ENCODE peak calls at places on chromosomes 5 and 9, in five cellular contexts. Q is H1, X is GM12878, D is K562, L is HepG2. M is an unnamed sample.

GRCh38 chr9:105957830-105958229 is 263.5 kb downstream of the TMEM38B start:
- DNase-seq in Q (peak), X (no peak), D (no peak), L (no peak), M (no peak)

GRCh38 chr5:122076023-122076422 is 2.0 kb downstream of the LOX start:
- DNase-seq in Q (no peak), X (no peak), D (no peak), L (peak), M (no peak)

GRCh38 chr5:164073013-164073535 is 567.7 kb downstream of the MAT2B start:
- DNase-seq in Q (no peak), X (no peak), D (no peak), L (no peak), M (no peak)

GRCh38 chr5:143063175-143063970 is 293.2 kb downstream of the ARHGAP26 start:
- DNase-seq in Q (no peak), X (no peak), D (no peak), L (no peak), M (no peak)

GRCh38 chr5:174312641-174313040 is 267.1 kb downstream of the NSG2 start:
- DNase-seq in Q (no peak), X (no peak), D (no peak), L (no peak), M (no peak)

GRCh38 chr5:76689321-76690026 is 26.5 kb upstream of the F2R start:
- DNase-seq in Q (no peak), X (no peak), D (no peak), L (no peak), M (no peak)

GRCh38 chr5:153222956-153223355 is 267.5 kb upstream of the GRIA1 start:
- DNase-seq in Q (no peak), X (no peak), D (no peak), L (no peak), M (no peak)

GRCh38 chr9:88017086-88017485 is 42.8 kb upstream of the CDK20 start:
- DNase-seq in Q (no peak), X (no peak), D (no peak), L (no peak), M (no peak)

GRCh38 chr9:129557192-129558036 is 63.5 kb downstream of the C9orf50 start:
- DNase-seq in Q (peak), X (no peak), D (no peak), L (peak), M (no peak)

GRCh38 chr5:33726422-33727165 is 165.2 kb downstream of the ADAMTS12 start:
- DNase-seq in Q (no peak), X (no peak), D (no peak), L (no peak), M (no peak)

GRCh38 chr5:136984772-136985455 is 514.2 kb downstream of the SPOCK1 start:
- DNase-seq in Q (no peak), X (no peak), D (no peak), L (no peak), M (no peak)

GRCh38 chr5:137488974-137489373 is 10.2 kb downstream of the SPOCK1 start:
- DNase-seq in Q (no peak), X (no peak), D (no peak), L (no peak), M (no peak)

GRCh38 chr9:100193078-100193477 is 94.0 kb downstream of the INVS start:
- DNase-seq in Q (no peak), X (no peak), D (no peak), L (no peak), M (no peak)

GRCh38 chr5:11139471-11139870 is 378.4 kb upstream of the DAP start:
- DNase-seq in Q (no peak), X (no peak), D (no peak), L (no peak), M (no peak)

GRCh38 chr5:146722361-146722779 is 156.2 kb downstream of the PPP2R2B start:
- DNase-seq in Q (no peak), X (no peak), D (no peak), L (no peak), M (no peak)

GRCh38 chr9:78612089-78612488 is 315.2 kb downstream of the PSAT1 start:
- DNase-seq in Q (no peak), X (no peak), D (no peak), L (no peak), M (no peak)

GRCh38 chr5:168012006-168012405 is 279.4 kb upstream of the WWC1 start:
- DNase-seq in Q (no peak), X (no peak), D (no peak), L (no peak), M (no peak)

GRCh38 chr5:179264641-179265528 is 80.4 kb downstream of the ADAMTS2 start:
- DNase-seq in Q (no peak), X (no peak), D (no peak), L (peak), M (peak)

GRCh38 chr9:68637020-68637419 is 68.0 kb upstream of the PIP5K1B start:
- DNase-seq in Q (no peak), X (no peak), D (no peak), L (no peak), M (no peak)

GRCh38 chr5:127746756-127747155 is 43.6 kb downstream of the CCDC192 start:
- DNase-seq in Q (no peak), X (no peak), D (no peak), L (no peak), M (peak)

GRCh38 chr5:139391570-139392323 is 2.0 kb upstream of the MZB1 start:
- DNase-seq in Q (no peak), X (no peak), D (no peak), L (no peak), M (no peak)

GRCh38 chr5:14134086-14134485 is 9.1 kb upstream of the TRIO start:
- DNase-seq in Q (no peak), X (no peak), D (no peak), L (no peak), M (no peak)
- H3K4me2 ChIP-seq in Q (no peak), X (no peak), D (no peak), L (no peak), M (no peak)

DNA sequence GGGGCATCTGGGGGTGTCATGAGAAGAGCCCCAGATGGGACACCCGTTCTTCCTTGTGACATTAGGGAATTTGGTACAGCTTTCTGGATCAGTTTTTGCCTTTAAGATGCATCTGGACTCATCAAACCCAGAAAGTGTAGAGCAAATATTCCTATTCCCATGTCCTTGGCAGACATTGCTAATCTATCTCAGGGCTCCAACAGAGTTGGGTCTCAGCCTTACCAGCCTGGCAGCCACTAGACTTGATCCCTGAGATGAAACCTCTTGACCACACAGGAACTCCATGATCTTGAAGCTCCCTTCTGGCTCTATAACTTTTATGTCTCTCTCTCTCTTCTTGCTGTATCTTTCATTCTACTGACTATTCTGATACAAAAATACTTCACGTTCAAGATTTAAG is 35.7 kb downstream of the ERGIC1 start:
- DNase-seq in Q (no peak), X (no peak), D (no peak), L (no peak), M (no peak)
- TF ChIP-seq TAF1 in Q (no peak), X (no peak), D (no peak), L (no peak), M (no peak)

DNA sequence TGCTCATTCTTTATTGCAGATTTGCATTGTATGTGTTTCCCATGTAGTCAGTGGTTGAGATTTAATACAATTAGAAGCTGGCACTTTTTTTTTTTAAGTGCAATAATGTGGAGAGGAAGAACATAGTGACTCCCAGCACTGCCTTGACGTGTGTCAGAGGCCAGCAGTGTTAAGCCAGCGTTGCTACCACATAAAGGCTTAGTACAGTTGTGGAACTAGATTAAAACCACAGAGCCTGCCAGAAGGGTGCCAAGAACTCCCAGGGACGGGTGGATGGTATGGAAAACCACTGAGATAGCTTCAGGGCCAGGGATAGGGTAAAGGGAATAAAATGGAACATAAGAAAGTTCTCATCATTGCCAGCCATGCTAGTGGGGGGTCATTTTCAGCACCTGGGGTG is 142.9 kb downstream of the TRIO start:
- DNase-seq in Q (no peak), X (no peak), D (no peak), L (no peak), M (no peak)
- H3K4me2 ChIP-seq in Q (no peak), X (peak), D (no peak), L (no peak), M (no peak)

GRCh38 chr9:137705443-137705863 is 86.6 kb downstream of the EHMT1 start:
- DNase-seq in Q (no peak), X (peak), D (no peak), L (no peak), M (no peak)
- TF ChIP-seq TAF1 in Q (no peak), X (peak), D (no peak), L (no peak), M (no peak)

DNA sequence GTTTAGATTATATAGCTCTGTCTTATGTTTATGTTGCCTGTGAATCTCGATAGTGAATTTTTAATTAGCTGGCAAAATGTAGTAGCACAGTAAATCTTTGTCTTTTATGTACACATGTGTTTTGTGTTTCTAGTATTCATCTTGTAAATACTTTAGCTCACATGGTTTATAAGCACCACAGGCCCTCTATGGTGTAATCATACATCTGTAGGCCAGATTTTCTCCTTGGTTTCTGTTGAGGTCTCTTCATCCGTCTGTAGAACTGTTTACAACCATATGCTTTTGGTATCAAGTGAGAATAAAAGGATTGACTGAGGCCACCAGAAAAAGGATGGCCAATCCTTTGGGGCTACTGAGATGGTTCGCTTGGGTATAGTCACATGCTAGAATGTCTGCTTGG is 45.0 kb downstream of the PRR16 start:
- DNase-seq in Q (no peak), X (no peak), D (no peak), L (no peak), M (no peak)
- H3K4me2 ChIP-seq in Q (no peak), X (no peak), D (no peak), L (no peak), M (no peak)

M was measured in SK-N-SH.